ENCODE peak calls at places on chromosomes 5 and 9, in nine cellular contexts. Z, K, E, T, P, M, I, U and X are unnamed samples.

GRCh38 chr9:108994695-108995094 is 18.6 kb downstream of the CTNNAL1 start:
- DNase-seq in Z (no peak), K (no peak), E (peak; percentile 28), T (peak; percentile 38), P (no peak), M (no peak), I (no peak), U (no peak), X (no peak)

GRCh38 chr9:79165006-79165405 is 406.8 kb upstream of the TLE4 start:
- DNase-seq in Z (no peak), K (no peak), E (peak; percentile 53), T (no peak), P (no peak), M (no peak), I (peak; percentile 73), U (no peak), X (no peak)

GRCh38 chr5:83133797-83134196 is 56.5 kb downstream of the XRCC4 start:
- DNase-seq in Z (no peak), K (no peak), E (no peak), T (no peak), P (no peak), M (no peak), I (no peak), U (no peak), X (no peak)

GRCh38 chr5:25963251-25964008 is 1075.0 kb downstream of the CDH9 start:
- DNase-seq in Z (no peak), K (no peak), E (no peak), T (no peak), P (no peak), M (peak; percentile 24), I (no peak), U (no peak), X (no peak)

GRCh38 chr9:111909444-111909843 is 12.8 kb downstream of the UGCG start:
- DNase-seq in Z (no peak), K (no peak), E (no peak), T (no peak), P (no peak), M (no peak), I (no peak), U (no peak), X (no peak)

GRCh38 chr5:35120745-35121144 is 73.0 kb upstream of the AGXT2 start:
- DNase-seq in Z (no peak), K (no peak), E (no peak), T (no peak), P (no peak), M (no peak), I (peak; percentile 17), U (no peak), X (no peak)

GRCh38 chr9:124665391-124666058 is 105.6 kb downstream of the NR6A1 start:
- DNase-seq in Z (peak; percentile 11), K (no peak), E (peak; percentile 81), T (no peak), P (no peak), M (no peak), I (peak; percentile 91), U (no peak), X (no peak)

GRCh38 chr5:38450627-38451371 is 105.6 kb downstream of the LIFR start:
- DNase-seq in Z (no peak), K (no peak), E (no peak), T (no peak), P (no peak), M (no peak), I (peak; percentile 65), U (no peak), X (no peak)

GRCh38 chr5:32325067-32325466 is 12.3 kb upstream of the MTMR12 start:
- DNase-seq in Z (no peak), K (no peak), E (no peak), T (peak; percentile 26), P (no peak), M (peak; percentile 83), I (no peak), U (no peak), X (no peak)

GRCh38 chr9:128727626-128728248 is 3.8 kb upstream of the ZDHHC12 start:
- DNase-seq in Z (no peak), K (no peak), E (no peak), T (peak; percentile 25), P (no peak), M (no peak), I (no peak), U (no peak), X (no peak)

GRCh38 chr9:91182429-91182828 is 179.3 kb downstream of the AUH start:
- DNase-seq in Z (peak; percentile 62), K (no peak), E (peak; percentile 54), T (no peak), P (no peak), M (no peak), I (no peak), U (no peak), X (peak; percentile 26)

GRCh38 chr5:158522761-158523160 is 577.0 kb downstream of the EBF1 start:
- DNase-seq in Z (no peak), K (no peak), E (no peak), T (no peak), P (no peak), M (no peak), I (peak; percentile 59), U (no peak), X (no peak)

GRCh38 chr9:68779558-68780376 is 74.7 kb downstream of the PIP5K1B start:
- DNase-seq in Z (peak; percentile 97), K (peak; percentile 81), E (peak; percentile 90), T (peak; percentile 96), P (peak; percentile 97), M (peak; percentile 95), I (peak; percentile 96), U (peak; percentile 93), X (peak; percentile 97)

GRCh38 chr9:69104830-69105527 is 69.1 kb upstream of the TJP2 start:
- DNase-seq in Z (peak; percentile 88), K (peak; percentile 42), E (peak; percentile 73), T (no peak), P (no peak), M (peak; percentile 74), I (no peak), U (no peak), X (peak; percentile 80)

GRCh38 chr9:129681924-129682323 is 16.5 kb downstream of the PRRX2 start:
- DNase-seq in Z (no peak), K (no peak), E (no peak), T (no peak), P (no peak), M (no peak), I (no peak), U (no peak), X (no peak)

DNA sequence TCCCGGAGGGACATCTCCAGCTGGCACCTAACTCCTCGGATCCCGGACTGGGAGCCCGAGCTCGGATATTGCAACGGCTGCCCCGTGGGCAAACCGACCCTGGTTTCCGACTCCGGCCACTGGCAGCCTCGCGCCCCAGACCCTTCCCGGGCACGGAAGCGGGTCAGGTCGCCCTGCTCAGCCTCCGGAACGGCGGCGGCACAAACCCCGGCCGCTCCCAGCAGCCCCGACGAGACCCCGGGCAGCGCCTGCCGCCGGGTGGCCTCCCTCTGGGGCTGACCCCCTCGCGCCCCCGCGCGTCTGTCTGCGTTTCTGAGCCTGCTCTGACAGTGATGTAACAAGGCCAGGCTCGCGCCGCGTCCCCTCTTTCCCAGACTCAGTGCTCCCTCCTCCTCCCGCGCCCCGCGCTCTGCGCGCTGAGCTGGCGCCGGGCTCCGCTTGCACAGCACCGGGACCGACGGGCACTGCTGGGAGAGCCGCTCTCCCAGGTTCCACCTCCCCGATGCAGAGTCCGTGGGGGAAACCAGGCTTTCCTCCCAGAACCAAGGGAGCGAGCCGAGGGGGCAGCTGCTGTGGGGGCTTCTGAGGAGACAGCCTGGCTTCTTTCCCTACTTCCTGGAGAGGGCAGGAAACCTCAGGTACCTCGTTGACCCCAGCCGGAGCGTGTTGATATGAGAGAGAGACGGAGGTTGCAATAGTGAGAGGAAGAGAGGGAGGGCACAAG is at the start of gene TMEM215:
- DNase-seq in Z (peak; percentile 49), K (no peak), E (no peak), T (no peak), P (peak; percentile 88), M (no peak), I (no peak), U (peak; percentile 88), X (peak; percentile 86)
- H3K4me3 ChIP-seq in Z (peak within 1 kb of the TSS; percentile 23), K (no peak within 1 kb of the TSS), E (no peak within 1 kb of the TSS), T (no peak within 1 kb of the TSS), P (peak within 1 kb of the TSS; percentile 52), M (no peak within 1 kb of the TSS), I (no peak within 1 kb of the TSS), U (no peak within 1 kb of the TSS), X (peak within 1 kb of the TSS; percentile 94)

DNA sequence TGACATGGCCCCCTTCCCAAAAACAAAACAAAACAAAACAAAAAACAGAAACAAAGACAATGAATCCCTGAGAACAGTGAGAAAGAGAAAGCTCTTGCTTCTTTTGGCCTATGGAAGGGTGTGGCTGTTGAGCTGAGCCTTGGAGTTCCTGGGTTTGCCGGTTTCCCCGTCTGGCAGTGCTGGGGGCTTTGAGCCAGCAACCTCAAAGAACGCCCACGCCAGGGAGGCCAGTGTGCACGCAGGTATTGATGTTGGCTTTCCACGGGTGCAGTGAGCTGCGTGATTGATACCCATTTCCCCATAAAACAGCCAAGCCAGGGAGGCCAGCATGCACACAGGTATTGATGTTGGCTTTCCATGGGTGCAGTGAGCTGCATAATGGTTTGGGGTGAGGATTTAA is 8.3 kb upstream of the LCN1 start:
- DNase-seq in Z (no peak), K (no peak), E (no peak), T (no peak), P (no peak), M (no peak), I (no peak), U (no peak), X (no peak)
- TF ChIP-seq EZH2phosphoT487 in Z (no peak), K (no peak), E (no peak), T (no peak), P (no peak), M (no peak), I (no peak), U (no peak), X (no peak)

DNA sequence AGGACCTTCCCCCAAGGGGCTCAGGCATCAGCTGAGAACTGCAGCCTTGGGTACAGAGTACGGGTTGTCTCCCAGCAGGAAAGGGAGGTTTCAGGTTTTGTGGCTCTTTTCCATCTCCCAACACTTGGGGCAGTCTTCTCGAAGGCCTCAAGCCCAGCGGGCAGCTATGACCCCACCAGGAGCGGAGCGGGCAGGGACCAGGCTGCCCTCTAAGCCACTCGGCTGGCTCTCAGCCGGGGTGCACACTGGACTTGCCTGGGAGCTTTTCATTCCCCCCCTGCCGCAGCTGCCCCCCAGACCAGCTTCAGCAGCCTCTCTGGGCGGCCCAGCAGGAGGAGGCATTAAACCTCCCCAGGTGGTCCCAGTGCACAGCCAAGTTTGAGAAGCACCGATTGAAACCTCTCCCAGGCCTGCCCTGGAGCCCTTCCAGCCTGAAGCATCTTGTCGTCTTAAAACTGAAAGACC is 20.8 kb downstream of the NTNG2 start:
- DNase-seq in Z (no peak), K (no peak), E (no peak), T (no peak), P (peak; percentile 55), M (no peak), I (peak; percentile 17), U (peak; percentile 81), X (peak; percentile 69)
- H3K4me3 ChIP-seq in Z (no peak overlapping the region), K (no peak overlapping the region), E (no peak overlapping the region), T (no peak overlapping the region), P (no peak overlapping the region), M (no peak overlapping the region), I (no peak overlapping the region), U (no peak overlapping the region), X (no peak overlapping the region)

DNA sequence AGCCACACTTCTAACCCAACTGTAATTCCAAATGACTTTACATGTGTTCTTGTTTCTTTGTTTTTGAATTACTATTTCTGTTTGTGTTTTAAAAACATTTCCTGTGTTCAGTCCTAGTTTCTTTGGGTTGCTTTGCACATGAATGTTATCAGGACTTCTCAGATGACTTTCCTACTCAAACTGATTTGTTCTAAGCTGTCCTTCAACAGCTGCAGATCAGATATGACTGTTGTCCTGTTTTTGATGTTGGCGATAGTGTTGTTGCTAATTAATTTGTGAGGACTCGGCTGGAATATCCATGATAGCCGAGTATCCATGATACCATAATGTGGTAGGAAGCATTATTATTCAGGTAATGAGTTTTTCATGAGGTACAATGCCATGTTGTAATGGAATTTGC is 98.6 kb downstream of the CHSY3 start:
- DNase-seq in Z (no peak), K (no peak), E (no peak), T (no peak), P (no peak), M (no peak), I (no peak), U (no peak), X (no peak)
- TF ChIP-seq EZH2phosphoT487 in Z (no peak), K (no peak), E (no peak), T (no peak), P (no peak), M (no peak), I (no peak), U (no peak), X (no peak)